ENCODE peak calls at places on chromosomes 7 and 10, in four cellular contexts. One of them, this sample, is unnamed.

GRCh38 chr7:130379019-130379418 is 1.3 kb upstream of the CPA1 start:
- DNase-seq in IMR-90: no peak
- DNase-seq in H1: no peak
- DNase-seq in H9: no peak
- DNase-seq in this sample: no peak

GRCh38 chr7:517848-518629 is 1.6 kb downstream of the PDGFA start:
- DNase-seq in IMR-90: peak
- DNase-seq in H1: peak
- DNase-seq in H9: no peak
- DNase-seq in this sample: peak

GRCh38 chr10:88792656-88793055 is 9.9 kb upstream of the LIPM start:
- DNase-seq in IMR-90: peak
- DNase-seq in H1: no peak
- DNase-seq in H9: no peak
- DNase-seq in this sample: no peak

GRCh38 chr7:112201421-112201820 is 4.8 kb downstream of the DOCK4 start:
- DNase-seq in IMR-90: peak
- DNase-seq in H1: no peak
- DNase-seq in H9: no peak
- DNase-seq in this sample: no peak

GRCh38 chr7:727806-728460 is 852 bp upstream of the PRKAR1B start:
- DNase-seq in H1: no peak
- DNase-seq in H9: no peak
- DNase-seq in IMR-90: peak
- DNase-seq in this sample: peak

GRCh38 chr10:112949128-112949823 is 771 bp upstream of the TCF7L2 start:
- DNase-seq in H9: no peak
- DNase-seq in IMR-90: peak
- DNase-seq in H1: no peak
- DNase-seq in this sample: no peak

GRCh38 chr10:126110434-126110833 is 214.1 kb downstream of the FANK1 start:
- DNase-seq in IMR-90: peak
- DNase-seq in H1: no peak
- DNase-seq in H9: no peak
- DNase-seq in this sample: no peak

GRCh38 chr7:150867592-150867991 is 15.3 kb downstream of the AOC1 start:
- DNase-seq in H1: no peak
- DNase-seq in IMR-90: no peak
- DNase-seq in H9: no peak
- DNase-seq in this sample: no peak

GRCh38 chr10:546971-547590 is 142.4 kb downstream of the DIP2C start:
- DNase-seq in H1: no peak
- DNase-seq in H9: no peak
- DNase-seq in IMR-90: peak
- DNase-seq in this sample: peak

GRCh38 chr7:31493714-31494181 is 20.1 kb upstream of the ITPRID1 start:
- DNase-seq in IMR-90: no peak
- DNase-seq in H9: peak
- DNase-seq in H1: no peak
- DNase-seq in this sample: peak
- H2BK120ac ChIP-seq in IMR-90: no peak
- H2BK120ac ChIP-seq in H9: no peak
- H2BK120ac ChIP-seq in H1: peak
- H2BK120ac ChIP-seq in this sample: no peak

GRCh38 chr7:80785961-80786360 is 132.9 kb downstream of the SEMA3C start:
- DNase-seq in H1: no peak
- DNase-seq in H9: no peak
- DNase-seq in IMR-90: peak
- DNase-seq in this sample: no peak
- H4K5ac ChIP-seq in H1: no peak
- H4K5ac ChIP-seq in H9: no peak
- H4K5ac ChIP-seq in IMR-90: no peak
- H4K5ac ChIP-seq in this sample: no peak

GRCh38 chr10:68110027-68110426 is 739 bp downstream of the MYPN start:
- DNase-seq in IMR-90: peak
- DNase-seq in H1: no peak
- DNase-seq in H9: no peak
- DNase-seq in this sample: no peak
- H2BK120ac ChIP-seq in IMR-90: peak
- H2BK120ac ChIP-seq in H1: no peak
- H2BK120ac ChIP-seq in H9: no peak
- H2BK120ac ChIP-seq in this sample: no peak

GRCh38 chr7:30703756-30704155 is 21.5 kb upstream of the CRHR2 start:
- DNase-seq in IMR-90: no peak
- DNase-seq in H9: no peak
- DNase-seq in H1: no peak
- DNase-seq in this sample: no peak
- H4K5ac ChIP-seq in IMR-90: no peak
- H4K5ac ChIP-seq in H9: no peak
- H4K5ac ChIP-seq in H1: no peak
- H4K5ac ChIP-seq in this sample: no peak